ENCODE peak calls at places on chromosomes 1 and 21, in seven cellular contexts. One of them, this sample, is unnamed.
A peak's percentile ranks its signal among the peaks of the same experiment; 100 is the strongest.

GRCh38 chr1:159990005-159990404 is 36.0 kb upstream of the SLAMF9 start:
- DNase-seq in breast epithelium: no peak
- DNase-seq in trophoblast cell: no peak
- DNase-seq in tibial artery: no peak
- DNase-seq in small intestine: peak; percentile 16
- DNase-seq in right lobe of liver: no peak
- DNase-seq in endothelial cell of umbilical vein: no peak
- DNase-seq in this sample: no peak

GRCh38 chr1:50195205-50195604 is 86.5 kb downstream of the ELAVL4 start:
- DNase-seq in breast epithelium: no peak
- DNase-seq in trophoblast cell: no peak
- DNase-seq in tibial artery: no peak
- DNase-seq in small intestine: no peak
- DNase-seq in right lobe of liver: no peak
- DNase-seq in endothelial cell of umbilical vein: no peak
- DNase-seq in this sample: no peak

GRCh38 chr1:112026018-112026417 is 36.5 kb upstream of the KCND3 start:
- DNase-seq in breast epithelium: no peak
- DNase-seq in trophoblast cell: no peak
- DNase-seq in tibial artery: no peak
- DNase-seq in small intestine: no peak
- DNase-seq in right lobe of liver: no peak
- DNase-seq in endothelial cell of umbilical vein: no peak
- DNase-seq in this sample: no peak

GRCh38 chr1:15290382-15290781 is 43.4 kb downstream of the FHAD1 start:
- DNase-seq in breast epithelium: no peak
- DNase-seq in trophoblast cell: no peak
- DNase-seq in tibial artery: no peak
- DNase-seq in small intestine: no peak
- DNase-seq in right lobe of liver: no peak
- DNase-seq in endothelial cell of umbilical vein: no peak
- DNase-seq in this sample: no peak

GRCh38 chr1:47682786-47683350 is 245.0 kb downstream of the FOXD2 start:
- DNase-seq in breast epithelium: no peak
- DNase-seq in trophoblast cell: no peak
- DNase-seq in tibial artery: peak; percentile 4
- DNase-seq in small intestine: no peak
- DNase-seq in right lobe of liver: peak; percentile 12
- DNase-seq in endothelial cell of umbilical vein: no peak
- DNase-seq in this sample: no peak

GRCh38 chr1:151997284-151997570 is 3.6 kb upstream of the S100A10 start:
- DNase-seq in breast epithelium: no peak
- DNase-seq in trophoblast cell: no peak
- DNase-seq in tibial artery: no peak
- DNase-seq in small intestine: no peak
- DNase-seq in right lobe of liver: no peak
- DNase-seq in endothelial cell of umbilical vein: no peak
- DNase-seq in this sample: no peak

GRCh38 chr1:184811439-184812111 is 56.9 kb upstream of the EDEM3 start:
- DNase-seq in breast epithelium: no peak
- DNase-seq in trophoblast cell: no peak
- DNase-seq in tibial artery: peak; percentile 78
- DNase-seq in small intestine: no peak
- DNase-seq in right lobe of liver: no peak
- DNase-seq in endothelial cell of umbilical vein: no peak
- DNase-seq in this sample: peak; percentile 74

GRCh38 chr1:21468597-21468996 is 28.7 kb downstream of the NBPF3 start:
- DNase-seq in breast epithelium: no peak
- DNase-seq in trophoblast cell: peak; percentile 54
- DNase-seq in tibial artery: no peak
- DNase-seq in small intestine: peak; percentile 9
- DNase-seq in right lobe of liver: no peak
- DNase-seq in endothelial cell of umbilical vein: peak; percentile 16
- DNase-seq in this sample: no peak

GRCh38 chr21:43884012-43884860 is 19.2 kb downstream of the AGPAT3 start:
- DNase-seq in breast epithelium: peak; percentile 50
- DNase-seq in trophoblast cell: peak; percentile 42
- DNase-seq in tibial artery: no peak
- DNase-seq in small intestine: peak; percentile 99
- DNase-seq in right lobe of liver: no peak
- DNase-seq in endothelial cell of umbilical vein: peak; percentile 41
- DNase-seq in this sample: no peak

GRCh38 chr1:208242829-208243521 is 1.2 kb downstream of the PLXNA2 start:
- DNase-seq in breast epithelium: no peak
- DNase-seq in trophoblast cell: no peak
- DNase-seq in tibial artery: no peak
- DNase-seq in small intestine: peak; percentile 55
- DNase-seq in right lobe of liver: peak; percentile 56
- DNase-seq in endothelial cell of umbilical vein: no peak
- DNase-seq in this sample: no peak

GRCh38 chr1:208240698-208241355 is 3.4 kb downstream of the PLXNA2 start:
- DNase-seq in breast epithelium: no peak
- DNase-seq in trophoblast cell: no peak
- DNase-seq in tibial artery: no peak
- DNase-seq in small intestine: no peak
- DNase-seq in right lobe of liver: no peak
- DNase-seq in endothelial cell of umbilical vein: no peak
- DNase-seq in this sample: no peak

GRCh38 chr1:208243522-208243850 is 698 bp downstream of the PLXNA2 start:
- DNase-seq in breast epithelium: no peak
- DNase-seq in trophoblast cell: no peak
- DNase-seq in tibial artery: no peak
- DNase-seq in small intestine: peak; percentile 38
- DNase-seq in right lobe of liver: peak; percentile 54
- DNase-seq in endothelial cell of umbilical vein: no peak
- DNase-seq in this sample: no peak

GRCh38 chr1:208241541-208241940 is 2.6 kb downstream of the PLXNA2 start:
- DNase-seq in breast epithelium: no peak
- DNase-seq in trophoblast cell: no peak
- DNase-seq in tibial artery: no peak
- DNase-seq in small intestine: peak; percentile 23
- DNase-seq in right lobe of liver: no peak
- DNase-seq in endothelial cell of umbilical vein: no peak
- DNase-seq in this sample: no peak

DNA sequence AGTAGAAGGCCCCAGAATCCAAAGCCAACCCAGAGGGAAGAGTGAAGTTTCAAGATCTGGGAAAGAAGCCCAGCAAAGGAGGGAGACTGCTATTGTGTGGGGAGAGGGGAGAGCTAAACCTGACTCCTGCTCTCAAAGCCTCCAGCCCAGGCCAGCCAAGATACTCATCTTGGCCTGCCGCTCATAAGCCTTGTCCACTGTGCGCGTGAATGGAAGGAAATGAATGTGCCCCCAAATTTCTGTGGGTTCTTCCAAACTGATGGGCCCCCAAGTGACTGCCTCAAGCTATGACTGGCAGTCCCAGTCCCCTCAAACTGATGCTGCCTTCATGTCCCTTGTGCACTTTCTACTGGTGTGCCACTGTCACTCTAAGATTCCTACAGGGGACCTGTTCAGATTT is 2.0 kb downstream of the PLXNA2 start:
- DNase-seq in breast epithelium: no peak
- DNase-seq in trophoblast cell: no peak
- DNase-seq in tibial artery: no peak
- DNase-seq in small intestine: peak; percentile 31
- DNase-seq in right lobe of liver: no peak
- DNase-seq in endothelial cell of umbilical vein: no peak
- DNase-seq in this sample: no peak
- H3K4me1 ChIP-seq in breast epithelium: no peaks in the 10 kb centered on the region
- H3K4me1 ChIP-seq in trophoblast cell: peaks cover 48% of the 10 kb centered on the region
- H3K4me1 ChIP-seq in tibial artery: peaks cover 65% of the 10 kb centered on the region
- H3K4me1 ChIP-seq in small intestine: no peaks in the 10 kb centered on the region
- H3K4me1 ChIP-seq in right lobe of liver: peaks cover 23% of the 10 kb centered on the region
- H3K4me1 ChIP-seq in endothelial cell of umbilical vein: peaks cover 52% of the 10 kb centered on the region
- H3K4me1 ChIP-seq in this sample: no peaks in the 10 kb centered on the region

DNA sequence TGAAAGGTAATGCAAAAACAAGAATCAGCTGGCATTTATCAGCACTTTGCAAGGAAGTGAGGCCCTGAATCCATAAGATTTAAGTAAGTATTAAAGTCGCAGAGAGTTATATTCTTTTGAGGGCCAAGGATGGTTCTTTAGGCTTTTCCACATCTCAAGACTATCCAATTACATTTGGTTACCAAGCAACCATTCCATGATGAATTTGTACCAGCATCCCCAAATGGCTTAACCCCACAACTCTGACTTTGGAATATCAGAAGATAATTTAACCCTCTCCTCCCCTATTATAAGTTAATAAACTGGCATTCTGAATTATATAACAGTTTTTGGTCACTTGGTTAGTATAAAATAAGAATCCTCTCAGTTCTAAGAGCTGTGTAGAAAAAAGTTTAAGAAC is 2.8 kb downstream of the PHTF1 start:
- DNase-seq in breast epithelium: no peak
- DNase-seq in trophoblast cell: no peak
- DNase-seq in tibial artery: no peak
- DNase-seq in small intestine: no peak
- DNase-seq in right lobe of liver: no peak
- DNase-seq in endothelial cell of umbilical vein: no peak
- DNase-seq in this sample: no peak
- H3K4me3 ChIP-seq in breast epithelium: no peak overlapping the region
- H3K4me3 ChIP-seq in trophoblast cell: no peak overlapping the region
- H3K4me3 ChIP-seq in tibial artery: no peak overlapping the region
- H3K4me3 ChIP-seq in small intestine: no peak overlapping the region
- H3K4me3 ChIP-seq in right lobe of liver: no peak overlapping the region
- H3K4me3 ChIP-seq in endothelial cell of umbilical vein: no peak overlapping the region
- H3K4me3 ChIP-seq in this sample: no peak overlapping the region

GRCh38 chr1:101239095-101240040 is 2.5 kb downstream of the S1PR1 start:
- DNase-seq in breast epithelium: no peak
- DNase-seq in trophoblast cell: no peak
- DNase-seq in tibial artery: no peak
- DNase-seq in small intestine: no peak
- DNase-seq in right lobe of liver: no peak
- DNase-seq in endothelial cell of umbilical vein: peak; percentile 68
- DNase-seq in this sample: no peak

GRCh38 chr1:101238681-101239094 is 1.9 kb downstream of the S1PR1 start:
- DNase-seq in breast epithelium: peak; percentile 61
- DNase-seq in trophoblast cell: peak; percentile 74
- DNase-seq in tibial artery: peak; percentile 86
- DNase-seq in small intestine: peak; percentile 62
- DNase-seq in right lobe of liver: peak; percentile 91
- DNase-seq in endothelial cell of umbilical vein: peak; percentile 94
- DNase-seq in this sample: peak; percentile 70

GRCh38 chr1:101240041-101240430 is 3.2 kb downstream of the S1PR1 start:
- DNase-seq in breast epithelium: no peak
- DNase-seq in trophoblast cell: no peak
- DNase-seq in tibial artery: no peak
- DNase-seq in small intestine: no peak
- DNase-seq in right lobe of liver: no peak
- DNase-seq in endothelial cell of umbilical vein: peak; percentile 65
- DNase-seq in this sample: no peak

GRCh38 chr1:101242331-101243050 is 5.7 kb downstream of the S1PR1 start:
- DNase-seq in breast epithelium: no peak
- DNase-seq in trophoblast cell: no peak
- DNase-seq in tibial artery: no peak
- DNase-seq in small intestine: no peak
- DNase-seq in right lobe of liver: no peak
- DNase-seq in endothelial cell of umbilical vein: peak; percentile 97
- DNase-seq in this sample: no peak

GRCh38 chr1:101241485-101242225 is 4.8 kb downstream of the S1PR1 start:
- DNase-seq in breast epithelium: no peak
- DNase-seq in trophoblast cell: no peak
- DNase-seq in tibial artery: no peak
- DNase-seq in small intestine: no peak
- DNase-seq in right lobe of liver: no peak
- DNase-seq in endothelial cell of umbilical vein: no peak
- DNase-seq in this sample: no peak
- H3K4me1 ChIP-seq in breast epithelium: no peaks in the 10 kb centered on the region
- H3K4me1 ChIP-seq in trophoblast cell: peaks cover 2% of the 10 kb centered on the region
- H3K4me1 ChIP-seq in tibial artery: peaks cover 23% of the 10 kb centered on the region
- H3K4me1 ChIP-seq in small intestine: no peaks in the 10 kb centered on the region
- H3K4me1 ChIP-seq in right lobe of liver: no peaks in the 10 kb centered on the region
- H3K4me1 ChIP-seq in endothelial cell of umbilical vein: peaks cover 54% of the 10 kb centered on the region
- H3K4me1 ChIP-seq in this sample: no peaks in the 10 kb centered on the region

GRCh38 chr1:200890818-200891773 is 3.6 kb upstream of the INAVA start:
- DNase-seq in breast epithelium: peak; percentile 38
- DNase-seq in trophoblast cell: peak; percentile 94
- DNase-seq in tibial artery: no peak
- DNase-seq in small intestine: peak; percentile 71
- DNase-seq in right lobe of liver: no peak
- DNase-seq in endothelial cell of umbilical vein: peak; percentile 27
- DNase-seq in this sample: no peak

GRCh38 chr1:200889571-200889970 is 5.1 kb upstream of the INAVA start:
- DNase-seq in breast epithelium: no peak
- DNase-seq in trophoblast cell: no peak
- DNase-seq in tibial artery: no peak
- DNase-seq in small intestine: no peak
- DNase-seq in right lobe of liver: no peak
- DNase-seq in endothelial cell of umbilical vein: no peak
- DNase-seq in this sample: no peak

GRCh38 chr1:200888349-200888838 is 6.3 kb upstream of the INAVA start:
- DNase-seq in breast epithelium: no peak
- DNase-seq in trophoblast cell: no peak
- DNase-seq in tibial artery: no peak
- DNase-seq in small intestine: peak; percentile 61
- DNase-seq in right lobe of liver: no peak
- DNase-seq in endothelial cell of umbilical vein: no peak
- DNase-seq in this sample: no peak

GRCh38 chr1:200891774-200892157 is 2.9 kb upstream of the INAVA start:
- DNase-seq in breast epithelium: no peak
- DNase-seq in trophoblast cell: peak; percentile 25
- DNase-seq in tibial artery: no peak
- DNase-seq in small intestine: peak; percentile 66
- DNase-seq in right lobe of liver: no peak
- DNase-seq in endothelial cell of umbilical vein: no peak
- DNase-seq in this sample: no peak

DNA sequence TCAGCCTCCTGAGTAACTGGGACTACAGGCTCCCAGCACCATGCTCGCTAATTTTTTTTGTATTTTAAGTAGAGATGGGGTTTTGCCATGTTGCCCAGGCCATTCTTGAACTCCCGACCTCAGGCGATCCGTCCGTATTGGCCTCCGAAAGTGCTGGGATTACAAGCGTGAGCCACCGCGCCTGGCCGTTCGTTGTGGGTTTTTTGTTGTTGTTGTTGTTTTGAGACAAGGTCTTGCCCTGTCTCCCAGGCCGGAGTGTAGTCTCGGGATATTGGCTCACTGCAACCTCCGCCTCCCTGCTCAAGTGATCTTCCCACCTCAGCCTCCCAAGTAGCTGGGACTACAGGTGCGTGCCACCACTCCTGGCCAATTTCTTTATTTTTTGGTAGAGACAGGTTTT is 4.7 kb upstream of the INAVA start:
- DNase-seq in breast epithelium: no peak
- DNase-seq in trophoblast cell: no peak
- DNase-seq in tibial artery: no peak
- DNase-seq in small intestine: no peak
- DNase-seq in right lobe of liver: no peak
- DNase-seq in endothelial cell of umbilical vein: no peak
- DNase-seq in this sample: no peak
- H3K4me3 ChIP-seq in breast epithelium: no peak overlapping the region
- H3K4me3 ChIP-seq in trophoblast cell: no peak overlapping the region
- H3K4me3 ChIP-seq in tibial artery: no peak overlapping the region
- H3K4me3 ChIP-seq in small intestine: no peak overlapping the region
- H3K4me3 ChIP-seq in right lobe of liver: no peak overlapping the region
- H3K4me3 ChIP-seq in endothelial cell of umbilical vein: no peak overlapping the region
- H3K4me3 ChIP-seq in this sample: no peak overlapping the region

GRCh38 chr1:37480125-37480466 is 5.7 kb downstream of the ZC3H12A start:
- DNase-seq in breast epithelium: no peak
- DNase-seq in trophoblast cell: no peak
- DNase-seq in tibial artery: no peak
- DNase-seq in small intestine: no peak
- DNase-seq in right lobe of liver: no peak
- DNase-seq in endothelial cell of umbilical vein: no peak
- DNase-seq in this sample: no peak
- H3K4me1 ChIP-seq in breast epithelium: peaks cover 19% of the 10 kb centered on the region
- H3K4me1 ChIP-seq in trophoblast cell: peaks cover 54% of the 10 kb centered on the region
- H3K4me1 ChIP-seq in tibial artery: peaks cover 74% of the 10 kb centered on the region
- H3K4me1 ChIP-seq in small intestine: peaks cover 5% of the 10 kb centered on the region
- H3K4me1 ChIP-seq in right lobe of liver: peaks cover 47% of the 10 kb centered on the region
- H3K4me1 ChIP-seq in endothelial cell of umbilical vein: peaks cover 52% of the 10 kb centered on the region
- H3K4me1 ChIP-seq in this sample: peaks cover 38% of the 10 kb centered on the region

GRCh38 chr1:167697667-167698141 is 24.1 kb upstream of the MPZL1 start:
- DNase-seq in breast epithelium: peak; percentile 80
- DNase-seq in trophoblast cell: no peak
- DNase-seq in tibial artery: peak; percentile 66
- DNase-seq in small intestine: peak; percentile 51
- DNase-seq in right lobe of liver: peak; percentile 56
- DNase-seq in endothelial cell of umbilical vein: no peak
- DNase-seq in this sample: no peak
- H3K4me3 ChIP-seq in breast epithelium: no peak overlapping the region
- H3K4me3 ChIP-seq in trophoblast cell: no peak overlapping the region
- H3K4me3 ChIP-seq in tibial artery: no peak overlapping the region
- H3K4me3 ChIP-seq in small intestine: no peak overlapping the region
- H3K4me3 ChIP-seq in right lobe of liver: no peak overlapping the region
- H3K4me3 ChIP-seq in endothelial cell of umbilical vein: no peak overlapping the region
- H3K4me3 ChIP-seq in this sample: no peak overlapping the region